ENCODE peak calls at places on chromosomes 16 and 17, in eight cellular contexts. L, C, A, X, V, K, G and N are unnamed samples.
A peak's percentile ranks its signal among the peaks of the same experiment; 100 is the strongest.

GRCh38 chr16:1707193-1707790 is 1.3 kb downstream of the MAPK8IP3 start:
- DNase-seq in L (peak; percentile 57), C (peak; percentile 24), A (no peak), X (peak; percentile 38), V (no peak), K (no peak), G (no peak), N (no peak)

GRCh38 chr16:80350066-80350465 is 190.7 kb upstream of the DYNLRB2 start:
- DNase-seq in L (no peak), C (no peak), A (no peak), X (no peak), V (no peak), K (no peak), G (no peak), N (no peak)

GRCh38 chr16:57590654-57591085 is 37.8 kb upstream of the ADGRG1 start:
- DNase-seq in L (peak; percentile 69), C (no peak), A (no peak), X (no peak), V (no peak), K (no peak), G (no peak), N (no peak)

GRCh38 chr17:41959030-41959335 is 7.6 kb upstream of the CNP start:
- DNase-seq in L (no peak), C (no peak), A (no peak), X (no peak), V (no peak), K (no peak), G (no peak), N (no peak)

GRCh38 chr17:40499551-40500189 is 1.8 kb downstream of the TNS4 start:
- DNase-seq in L (peak; percentile 80), C (peak; percentile 86), A (no peak), X (peak; percentile 21), V (peak; percentile 86), K (peak; percentile 52), G (peak; percentile 74), N (no peak)

GRCh38 chr16:51813609-51814008 is 662.5 kb upstream of the SALL1 start:
- DNase-seq in L (no peak), C (no peak), A (no peak), X (no peak), V (peak; percentile 26), K (no peak), G (no peak), N (no peak)

GRCh38 chr17:39952665-39953470 is 9.9 kb upstream of the GSDMA start:
- DNase-seq in L (peak; percentile 95), C (peak; percentile 99), A (peak; percentile 96), X (peak; percentile 87), V (peak; percentile 99), K (peak; percentile 93), G (peak; percentile 98), N (peak; percentile 93)

GRCh38 chr17:42249681-42250446 is 26.3 kb downstream of the STAT5B start:
- DNase-seq in L (no peak), C (no peak), A (no peak), X (no peak), V (no peak), K (no peak), G (no peak), N (no peak)

GRCh38 chr17:72852267-72852945 is 240.1 kb downstream of the SLC39A11 start:
- DNase-seq in L (no peak), C (no peak), A (no peak), X (no peak), V (no peak), K (no peak), G (no peak), N (no peak)

GRCh38 chr17:79944251-79944812 is 91.3 kb downstream of the TBC1D16 start:
- DNase-seq in L (no peak), C (no peak), A (no peak), X (no peak), V (peak; percentile 15), K (no peak), G (no peak), N (no peak)

GRCh38 chr16:10584956-10585561 is 4.7 kb upstream of the EMP2 start:
- DNase-seq in L (peak; percentile 54), C (no peak), A (no peak), X (no peak), V (no peak), K (no peak), G (no peak), N (no peak)

GRCh38 chr16:2853531-2854073 is 4.4 kb downstream of the PRSS22 start:
- DNase-seq in L (no peak), C (no peak), A (no peak), X (no peak), V (no peak), K (no peak), G (no peak), N (no peak)

GRCh38 chr17:79830303-79830702 is 8.9 kb downstream of the CBX4 start:
- DNase-seq in L (no peak), C (peak; percentile 20), A (no peak), X (no peak), V (no peak), K (no peak), G (no peak), N (no peak)

GRCh38 chr16:56911771-56912541 is 20.0 kb upstream of the HERPUD1 start:
- DNase-seq in L (peak; percentile 63), C (peak; percentile 28), A (no peak), X (peak; percentile 79), V (no peak), K (no peak), G (no peak), N (no peak)

GRCh38 chr17:28871056-28871579 is 16.3 kb downstream of the ERAL1 start:
- DNase-seq in L (no peak), C (peak; percentile 34), A (no peak), X (no peak), V (no peak), K (no peak), G (no peak), N (peak; percentile 64)